ENCODE peak calls at places on chromosomes 7 and 10, in four cellular contexts. Y, Q, E and L are unnamed samples.

GRCh38 chr10:64732372-64732715 is 1211.1 kb downstream of the REEP3 start:
- DNase-seq in E (no peak), Y (no peak), Q (no peak), L (no peak)

GRCh38 chr7:45073843-45074737 is 14.7 kb downstream of the NACAD start:
- DNase-seq in E (no peak), Y (peak), Q (peak), L (no peak)

GRCh38 chr7:18338910-18339309 is 156.6 kb upstream of the HDAC9 start:
- DNase-seq in E (no peak), Y (no peak), Q (no peak), L (no peak)

GRCh38 chr7:55423891-55424290 is 58.8 kb downstream of the LANCL2 start:
- DNase-seq in Y (no peak), E (no peak), Q (no peak), L (no peak)

GRCh38 chr10:46033602-46034011 is 3.2 kb upstream of the NCOA4 start:
- DNase-seq in Q (no peak), E (no peak), Y (peak), L (no peak)

GRCh38 chr10:78420946-78421732 is 387.5 kb downstream of the RPS24 start:
- DNase-seq in Y (no peak), E (no peak), Q (no peak), L (no peak)

GRCh38 chr10:4057021-4057420 is 272.0 kb upstream of the KLF6 start:
- DNase-seq in Y (no peak), E (no peak), Q (no peak), L (no peak)

GRCh38 chr7:98027342-98028033 is 37.5 kb upstream of the OCM2 start:
- DNase-seq in E (no peak), Y (no peak), Q (no peak), L (no peak)

GRCh38 chr10:72605137-72605536 is 20.7 kb downstream of the MICU1 start:
- DNase-seq in E (no peak), Q (no peak), Y (no peak), L (no peak)

GRCh38 chr7:123844712-123845219 is at the start of gene HYAL4:
- DNase-seq in Y (peak), Q (no peak), E (no peak), L (no peak)

GRCh38 chr10:116833986-116834760 is 15.1 kb upstream of the ENO4 start:
- DNase-seq in Q (no peak), E (no peak), Y (no peak), L (peak)

GRCh38 chr10:21161647-21162046 is 264.5 kb upstream of the NEBL start:
- DNase-seq in Q (no peak), E (no peak), Y (no peak), L (peak)

GRCh38 chr10:104327745-104328635 is 10.3 kb downstream of the ITPRIP start:
- DNase-seq in E (peak), Y (no peak), Q (no peak), L (no peak)

GRCh38 chr10:117535045-117535751 is 7.3 kb upstream of the EMX2 start:
- DNase-seq in Q (no peak), E (peak), Y (no peak), L (no peak)

GRCh38 chr7:73703985-73704639 is 15.4 kb downstream of the STX1A start:
- DNase-seq in E (peak), Y (no peak), Q (peak), L (peak)

GRCh38 chr7:140526901-140527664 is 47.8 kb upstream of the MKRN1 start:
- DNase-seq in E (no peak), Y (peak), Q (no peak), L (no peak)

GRCh38 chr10:69757553-69758309 is 44.0 kb upstream of the COL13A1 start:
- DNase-seq in Q (no peak), Y (peak), E (no peak), L (no peak)

GRCh38 chr7:127650842-127651555 is 995 bp upstream of the SND1 start:
- DNase-seq in Q (peak), E (no peak), Y (no peak), L (no peak)

GRCh38 chr7:136353287-136353686 is 376.1 kb upstream of the MTPN start:
- DNase-seq in Y (no peak), E (no peak), Q (no peak), L (no peak)

GRCh38 chr10:12787297-12787696 is 214.2 kb downstream of the CCDC3 start:
- DNase-seq in E (no peak), Y (no peak), Q (no peak), L (no peak)

GRCh38 chr7:47093254-47093798 is 488.6 kb downstream of the TNS3 start:
- DNase-seq in Q (no peak), E (no peak), Y (no peak), L (no peak)